ENCODE peak calls at places on chromosomes 2 and 18, in seven cellular contexts. F is pons, U is astrocyte of the hippocampus, Y is renal cortical epithelial cell, B is HT1080, W is WTC11, M is heart left ventricle. P is an unnamed sample.

GRCh38 chr2:179606141-179606540 is 255.3 kb downstream of the ZNF385B start:
- DNase-seq in F (no peak), U (no peak), Y (peak), B (no peak), W (no peak), M (no peak), P (no peak)

GRCh38 chr2:120132190-120132589 is 91.0 kb downstream of the TMEM185B start:
- DNase-seq in F (no peak), U (peak), Y (peak), B (peak), W (no peak), M (no peak), P (no peak)

GRCh38 chr2:23629417-23630110 is 244.6 kb downstream of the KLHL29 start:
- DNase-seq in F (no peak), U (no peak), Y (no peak), B (no peak), W (no peak), M (no peak), P (no peak)

GRCh38 chr18:45664824-45665763 is 49.8 kb downstream of the SLC14A2 start:
- DNase-seq in F (peak), U (peak), Y (peak), B (peak), W (peak), M (peak), P (peak)

GRCh38 chr2:191318729-191319078 is 73.5 kb downstream of the MYO1B start:
- DNase-seq in F (no peak), U (peak), Y (peak), B (peak), W (peak), M (no peak), P (no peak)

GRCh38 chr2:130977461-130978050 is 115.7 kb downstream of the FAM168B start:
- DNase-seq in F (no peak), U (no peak), Y (no peak), B (no peak), W (no peak), M (no peak), P (no peak)

GRCh38 chr2:32937602-32938450 is 8.9 kb upstream of the LTBP1 start:
- DNase-seq in F (no peak), U (peak), Y (peak), B (peak), W (peak), M (no peak), P (no peak)

GRCh38 chr2:144659731-144660275 is 139.9 kb upstream of the ZEB2 start:
- DNase-seq in F (no peak), U (peak), Y (peak), B (peak), W (no peak), M (no peak), P (no peak)

GRCh38 chr2:168848220-168848619 is 42.0 kb downstream of the SPC25 start:
- DNase-seq in F (no peak), U (no peak), Y (no peak), B (no peak), W (no peak), M (no peak), P (no peak)